ENCODE peak calls at places on chromosomes 12 and 14, in nine cellular contexts. One of them, this sample, is unnamed.

GRCh38 chr12:108773798-108774788 is 42.8 kb upstream of the CORO1C start:
- DNase-seq in glutamatergic neuron: peak; percentile 68
- DNase-seq in GM23248: peak; percentile 85
- DNase-seq in activated CD4-positive, alpha-beta T cell treated with anti-CD3 and anti-CD28 coated beads, Interleukin-2, amount 50 U/mL, for 4 hours: no peak
- DNase-seq in ELR: peak; percentile 27
- DNase-seq in effector CD4-positive, alpha-beta T cell: no peak
- DNase-seq in EH: peak; percentile 77
- DNase-seq in neural progenitor cell: peak; percentile 22
- DNase-seq in NCI-H2107: peak; percentile 78
- DNase-seq in this sample: no peak

GRCh38 chr14:79602742-79603141 is 608.6 kb downstream of the DIO2 start:
- DNase-seq in glutamatergic neuron: no peak
- DNase-seq in GM23248: no peak
- DNase-seq in activated CD4-positive, alpha-beta T cell treated with anti-CD3 and anti-CD28 coated beads, Interleukin-2, amount 50 U/mL, for 4 hours: no peak
- DNase-seq in ELR: no peak
- DNase-seq in effector CD4-positive, alpha-beta T cell: no peak
- DNase-seq in EH: no peak
- DNase-seq in neural progenitor cell: no peak
- DNase-seq in NCI-H2107: no peak
- DNase-seq in this sample: no peak

GRCh38 chr14:55237999-55238680 is 33.1 kb upstream of the FBXO34 start:
- DNase-seq in glutamatergic neuron: no peak
- DNase-seq in GM23248: no peak
- DNase-seq in activated CD4-positive, alpha-beta T cell treated with anti-CD3 and anti-CD28 coated beads, Interleukin-2, amount 50 U/mL, for 4 hours: no peak
- DNase-seq in ELR: no peak
- DNase-seq in effector CD4-positive, alpha-beta T cell: no peak
- DNase-seq in EH: no peak
- DNase-seq in neural progenitor cell: no peak
- DNase-seq in NCI-H2107: no peak
- DNase-seq in this sample: no peak

GRCh38 chr12:95701275-95701674 is 89.3 kb downstream of the NTN4 start:
- DNase-seq in glutamatergic neuron: no peak
- DNase-seq in GM23248: peak; percentile 49
- DNase-seq in activated CD4-positive, alpha-beta T cell treated with anti-CD3 and anti-CD28 coated beads, Interleukin-2, amount 50 U/mL, for 4 hours: no peak
- DNase-seq in ELR: peak; percentile 4
- DNase-seq in effector CD4-positive, alpha-beta T cell: no peak
- DNase-seq in EH: peak; percentile 81
- DNase-seq in neural progenitor cell: no peak
- DNase-seq in NCI-H2107: no peak
- DNase-seq in this sample: no peak

GRCh38 chr12:94207467-94208432 is 59.4 kb downstream of the PLXNC1 start:
- DNase-seq in glutamatergic neuron: no peak
- DNase-seq in GM23248: no peak
- DNase-seq in activated CD4-positive, alpha-beta T cell treated with anti-CD3 and anti-CD28 coated beads, Interleukin-2, amount 50 U/mL, for 4 hours: peak; percentile 12
- DNase-seq in ELR: no peak
- DNase-seq in effector CD4-positive, alpha-beta T cell: no peak
- DNase-seq in EH: no peak
- DNase-seq in neural progenitor cell: no peak
- DNase-seq in NCI-H2107: no peak
- DNase-seq in this sample: no peak

GRCh38 chr12:107126688-107127481 is 33.5 kb upstream of the CRY1 start:
- DNase-seq in glutamatergic neuron: no peak
- DNase-seq in GM23248: peak; percentile 56
- DNase-seq in activated CD4-positive, alpha-beta T cell treated with anti-CD3 and anti-CD28 coated beads, Interleukin-2, amount 50 U/mL, for 4 hours: no peak
- DNase-seq in ELR: peak; percentile 56
- DNase-seq in effector CD4-positive, alpha-beta T cell: no peak
- DNase-seq in EH: peak; percentile 17
- DNase-seq in neural progenitor cell: no peak
- DNase-seq in NCI-H2107: no peak
- DNase-seq in this sample: no peak

GRCh38 chr14:35973770-35974169 is 147.6 kb downstream of the BRMS1L start:
- DNase-seq in glutamatergic neuron: no peak
- DNase-seq in GM23248: no peak
- DNase-seq in activated CD4-positive, alpha-beta T cell treated with anti-CD3 and anti-CD28 coated beads, Interleukin-2, amount 50 U/mL, for 4 hours: no peak
- DNase-seq in ELR: no peak
- DNase-seq in effector CD4-positive, alpha-beta T cell: no peak
- DNase-seq in EH: no peak
- DNase-seq in neural progenitor cell: no peak
- DNase-seq in NCI-H2107: no peak
- DNase-seq in this sample: no peak

GRCh38 chr14:80202888-80203562 is 8.3 kb downstream of the DIO2 start:
- DNase-seq in glutamatergic neuron: peak; percentile 62
- DNase-seq in GM23248: no peak
- DNase-seq in activated CD4-positive, alpha-beta T cell treated with anti-CD3 and anti-CD28 coated beads, Interleukin-2, amount 50 U/mL, for 4 hours: no peak
- DNase-seq in ELR: peak; percentile 25
- DNase-seq in effector CD4-positive, alpha-beta T cell: no peak
- DNase-seq in EH: no peak
- DNase-seq in neural progenitor cell: peak; percentile 40
- DNase-seq in NCI-H2107: no peak
- DNase-seq in this sample: no peak

GRCh38 chr14:28061006-28061405 is 705.6 kb upstream of the FOXG1 start:
- DNase-seq in glutamatergic neuron: no peak
- DNase-seq in GM23248: no peak
- DNase-seq in activated CD4-positive, alpha-beta T cell treated with anti-CD3 and anti-CD28 coated beads, Interleukin-2, amount 50 U/mL, for 4 hours: no peak
- DNase-seq in ELR: no peak
- DNase-seq in effector CD4-positive, alpha-beta T cell: no peak
- DNase-seq in EH: no peak
- DNase-seq in neural progenitor cell: no peak
- DNase-seq in NCI-H2107: no peak
- DNase-seq in this sample: no peak

GRCh38 chr14:24135834-24136683 is at the start of gene PSME1:
- DNase-seq in glutamatergic neuron: peak; percentile 92
- DNase-seq in GM23248: peak; percentile 94
- DNase-seq in activated CD4-positive, alpha-beta T cell treated with anti-CD3 and anti-CD28 coated beads, Interleukin-2, amount 50 U/mL, for 4 hours: peak; percentile 94
- DNase-seq in ELR: peak; percentile 90
- DNase-seq in effector CD4-positive, alpha-beta T cell: peak; percentile 90
- DNase-seq in EH: peak; percentile 90
- DNase-seq in neural progenitor cell: peak; percentile 96
- DNase-seq in NCI-H2107: peak; percentile 98
- DNase-seq in this sample: peak; percentile 94

GRCh38 chr12:109286252-109286651 is 22.8 kb downstream of the FOXN4 start:
- DNase-seq in glutamatergic neuron: no peak
- DNase-seq in GM23248: no peak
- DNase-seq in activated CD4-positive, alpha-beta T cell treated with anti-CD3 and anti-CD28 coated beads, Interleukin-2, amount 50 U/mL, for 4 hours: no peak
- DNase-seq in ELR: no peak
- DNase-seq in effector CD4-positive, alpha-beta T cell: no peak
- DNase-seq in EH: no peak
- DNase-seq in neural progenitor cell: no peak
- DNase-seq in NCI-H2107: no peak
- DNase-seq in this sample: no peak

GRCh38 chr12:6204533-6205143 is 4.4 kb downstream of the CD9 start:
- DNase-seq in glutamatergic neuron: no peak
- DNase-seq in GM23248: no peak
- DNase-seq in activated CD4-positive, alpha-beta T cell treated with anti-CD3 and anti-CD28 coated beads, Interleukin-2, amount 50 U/mL, for 4 hours: no peak
- DNase-seq in ELR: no peak
- DNase-seq in effector CD4-positive, alpha-beta T cell: no peak
- DNase-seq in EH: peak; percentile 12
- DNase-seq in neural progenitor cell: no peak
- DNase-seq in NCI-H2107: no peak
- DNase-seq in this sample: no peak

GRCh38 chr12:3218150-3218845 is 141.1 kb downstream of the TSPAN9 start:
- DNase-seq in glutamatergic neuron: peak; percentile 67
- DNase-seq in GM23248: peak; percentile 88
- DNase-seq in activated CD4-positive, alpha-beta T cell treated with anti-CD3 and anti-CD28 coated beads, Interleukin-2, amount 50 U/mL, for 4 hours: no peak
- DNase-seq in ELR: peak; percentile 80
- DNase-seq in effector CD4-positive, alpha-beta T cell: no peak
- DNase-seq in EH: peak; percentile 82
- DNase-seq in neural progenitor cell: no peak
- DNase-seq in NCI-H2107: peak; percentile 54
- DNase-seq in this sample: no peak

GRCh38 chr12:107441906-107442305 is 243.7 kb upstream of the PWP1 start:
- DNase-seq in glutamatergic neuron: no peak
- DNase-seq in GM23248: peak; percentile 62
- DNase-seq in activated CD4-positive, alpha-beta T cell treated with anti-CD3 and anti-CD28 coated beads, Interleukin-2, amount 50 U/mL, for 4 hours: no peak
- DNase-seq in ELR: no peak
- DNase-seq in effector CD4-positive, alpha-beta T cell: no peak
- DNase-seq in EH: no peak
- DNase-seq in neural progenitor cell: no peak
- DNase-seq in NCI-H2107: no peak
- DNase-seq in this sample: no peak

GRCh38 chr14:71554959-71555612 is 377.1 kb upstream of the RGS6 start:
- DNase-seq in glutamatergic neuron: no peak
- DNase-seq in GM23248: no peak
- DNase-seq in activated CD4-positive, alpha-beta T cell treated with anti-CD3 and anti-CD28 coated beads, Interleukin-2, amount 50 U/mL, for 4 hours: no peak
- DNase-seq in ELR: no peak
- DNase-seq in effector CD4-positive, alpha-beta T cell: no peak
- DNase-seq in EH: no peak
- DNase-seq in neural progenitor cell: no peak
- DNase-seq in NCI-H2107: no peak
- DNase-seq in this sample: no peak

GRCh38 chr12:5295151-5295550 is 136.8 kb upstream of the NTF3 start:
- DNase-seq in glutamatergic neuron: no peak
- DNase-seq in GM23248: peak; percentile 62
- DNase-seq in activated CD4-positive, alpha-beta T cell treated with anti-CD3 and anti-CD28 coated beads, Interleukin-2, amount 50 U/mL, for 4 hours: no peak
- DNase-seq in ELR: peak; percentile 12
- DNase-seq in effector CD4-positive, alpha-beta T cell: no peak
- DNase-seq in EH: peak; percentile 40
- DNase-seq in neural progenitor cell: no peak
- DNase-seq in NCI-H2107: no peak
- DNase-seq in this sample: no peak

GRCh38 chr12:131482686-131483085 is 228.2 kb upstream of the SFSWAP start:
- DNase-seq in glutamatergic neuron: no peak
- DNase-seq in GM23248: no peak
- DNase-seq in activated CD4-positive, alpha-beta T cell treated with anti-CD3 and anti-CD28 coated beads, Interleukin-2, amount 50 U/mL, for 4 hours: no peak
- DNase-seq in ELR: no peak
- DNase-seq in effector CD4-positive, alpha-beta T cell: no peak
- DNase-seq in EH: no peak
- DNase-seq in neural progenitor cell: no peak
- DNase-seq in NCI-H2107: no peak
- DNase-seq in this sample: no peak

GRCh38 chr12:132243596-132244289 is 85.6 kb downstream of the GALNT9 start:
- DNase-seq in glutamatergic neuron: peak; percentile 29
- DNase-seq in GM23248: no peak
- DNase-seq in activated CD4-positive, alpha-beta T cell treated with anti-CD3 and anti-CD28 coated beads, Interleukin-2, amount 50 U/mL, for 4 hours: no peak
- DNase-seq in ELR: no peak
- DNase-seq in effector CD4-positive, alpha-beta T cell: no peak
- DNase-seq in EH: no peak
- DNase-seq in neural progenitor cell: peak; percentile 64
- DNase-seq in NCI-H2107: no peak
- DNase-seq in this sample: no peak

GRCh38 chr14:92959761-92960680 is 37.1 kb downstream of the CHGA start:
- DNase-seq in glutamatergic neuron: no peak
- DNase-seq in GM23248: no peak
- DNase-seq in activated CD4-positive, alpha-beta T cell treated with anti-CD3 and anti-CD28 coated beads, Interleukin-2, amount 50 U/mL, for 4 hours: no peak
- DNase-seq in ELR: no peak
- DNase-seq in effector CD4-positive, alpha-beta T cell: no peak
- DNase-seq in EH: no peak
- DNase-seq in neural progenitor cell: no peak
- DNase-seq in NCI-H2107: no peak
- DNase-seq in this sample: no peak

GRCh38 chr14:95302667-95303066 is 17.0 kb downstream of the CLMN start:
- DNase-seq in glutamatergic neuron: no peak
- DNase-seq in GM23248: no peak
- DNase-seq in activated CD4-positive, alpha-beta T cell treated with anti-CD3 and anti-CD28 coated beads, Interleukin-2, amount 50 U/mL, for 4 hours: no peak
- DNase-seq in ELR: no peak
- DNase-seq in effector CD4-positive, alpha-beta T cell: no peak
- DNase-seq in EH: no peak
- DNase-seq in neural progenitor cell: no peak
- DNase-seq in NCI-H2107: no peak
- DNase-seq in this sample: no peak

GRCh38 chr12:18250313-18250916 is 10.9 kb upstream of the PIK3C2G start:
- DNase-seq in glutamatergic neuron: no peak
- DNase-seq in GM23248: peak; percentile 84
- DNase-seq in activated CD4-positive, alpha-beta T cell treated with anti-CD3 and anti-CD28 coated beads, Interleukin-2, amount 50 U/mL, for 4 hours: no peak
- DNase-seq in ELR: peak; percentile 84
- DNase-seq in effector CD4-positive, alpha-beta T cell: no peak
- DNase-seq in EH: peak; percentile 68
- DNase-seq in neural progenitor cell: peak; percentile 88
- DNase-seq in NCI-H2107: peak; percentile 20
- DNase-seq in this sample: no peak

GRCh38 chr14:80996049-80996901 is 40.9 kb downstream of the TSHR start:
- DNase-seq in glutamatergic neuron: no peak
- DNase-seq in GM23248: peak; percentile 93
- DNase-seq in activated CD4-positive, alpha-beta T cell treated with anti-CD3 and anti-CD28 coated beads, Interleukin-2, amount 50 U/mL, for 4 hours: no peak
- DNase-seq in ELR: peak; percentile 87
- DNase-seq in effector CD4-positive, alpha-beta T cell: peak; percentile 9
- DNase-seq in EH: peak; percentile 77
- DNase-seq in neural progenitor cell: peak; percentile 64
- DNase-seq in NCI-H2107: peak; percentile 78
- DNase-seq in this sample: no peak

GRCh38 chr12:52122904-52123303 is 43.4 kb downstream of the SMIM41 start:
- DNase-seq in glutamatergic neuron: no peak
- DNase-seq in GM23248: no peak
- DNase-seq in activated CD4-positive, alpha-beta T cell treated with anti-CD3 and anti-CD28 coated beads, Interleukin-2, amount 50 U/mL, for 4 hours: no peak
- DNase-seq in ELR: no peak
- DNase-seq in effector CD4-positive, alpha-beta T cell: no peak
- DNase-seq in EH: no peak
- DNase-seq in neural progenitor cell: no peak
- DNase-seq in NCI-H2107: no peak
- DNase-seq in this sample: no peak

GRCh38 chr12:57740656-57741412 is 2.3 kb upstream of the AGAP2 start:
- DNase-seq in glutamatergic neuron: no peak
- DNase-seq in GM23248: no peak
- DNase-seq in activated CD4-positive, alpha-beta T cell treated with anti-CD3 and anti-CD28 coated beads, Interleukin-2, amount 50 U/mL, for 4 hours: peak; percentile 61
- DNase-seq in ELR: no peak
- DNase-seq in effector CD4-positive, alpha-beta T cell: peak; percentile 75
- DNase-seq in EH: no peak
- DNase-seq in neural progenitor cell: no peak
- DNase-seq in NCI-H2107: no peak
- DNase-seq in this sample: peak; percentile 71

GRCh38 chr14:95068091-95068490 is 89.2 kb downstream of the DICER1 start:
- DNase-seq in glutamatergic neuron: no peak
- DNase-seq in GM23248: no peak
- DNase-seq in activated CD4-positive, alpha-beta T cell treated with anti-CD3 and anti-CD28 coated beads, Interleukin-2, amount 50 U/mL, for 4 hours: no peak
- DNase-seq in ELR: no peak
- DNase-seq in effector CD4-positive, alpha-beta T cell: no peak
- DNase-seq in EH: no peak
- DNase-seq in neural progenitor cell: no peak
- DNase-seq in NCI-H2107: no peak
- DNase-seq in this sample: no peak

GRCh38 chr12:80634903-80635302 is 72.5 kb upstream of the MYF6 start:
- DNase-seq in glutamatergic neuron: no peak
- DNase-seq in GM23248: no peak
- DNase-seq in activated CD4-positive, alpha-beta T cell treated with anti-CD3 and anti-CD28 coated beads, Interleukin-2, amount 50 U/mL, for 4 hours: no peak
- DNase-seq in ELR: no peak
- DNase-seq in effector CD4-positive, alpha-beta T cell: no peak
- DNase-seq in EH: no peak
- DNase-seq in neural progenitor cell: peak; percentile 22
- DNase-seq in NCI-H2107: no peak
- DNase-seq in this sample: no peak

GRCh38 chr12:11958216-11959091 is 112.3 kb upstream of the BCL2L14 start:
- DNase-seq in glutamatergic neuron: no peak
- DNase-seq in GM23248: peak; percentile 97
- DNase-seq in activated CD4-positive, alpha-beta T cell treated with anti-CD3 and anti-CD28 coated beads, Interleukin-2, amount 50 U/mL, for 4 hours: peak; percentile 12
- DNase-seq in ELR: peak; percentile 96
- DNase-seq in effector CD4-positive, alpha-beta T cell: no peak
- DNase-seq in EH: peak; percentile 94
- DNase-seq in neural progenitor cell: no peak
- DNase-seq in NCI-H2107: no peak
- DNase-seq in this sample: no peak

GRCh38 chr14:65131176-65131765 is 29.0 kb upstream of the MAX start:
- DNase-seq in glutamatergic neuron: no peak
- DNase-seq in GM23248: peak; percentile 38
- DNase-seq in activated CD4-positive, alpha-beta T cell treated with anti-CD3 and anti-CD28 coated beads, Interleukin-2, amount 50 U/mL, for 4 hours: no peak
- DNase-seq in ELR: peak; percentile 77
- DNase-seq in effector CD4-positive, alpha-beta T cell: no peak
- DNase-seq in EH: peak; percentile 83
- DNase-seq in neural progenitor cell: no peak
- DNase-seq in NCI-H2107: no peak
- DNase-seq in this sample: no peak

GRCh38 chr12:88921434-88921833 is 341.2 kb upstream of the KITLG start:
- DNase-seq in glutamatergic neuron: no peak
- DNase-seq in GM23248: no peak
- DNase-seq in activated CD4-positive, alpha-beta T cell treated with anti-CD3 and anti-CD28 coated beads, Interleukin-2, amount 50 U/mL, for 4 hours: no peak
- DNase-seq in ELR: no peak
- DNase-seq in effector CD4-positive, alpha-beta T cell: no peak
- DNase-seq in EH: no peak
- DNase-seq in neural progenitor cell: peak; percentile 20
- DNase-seq in NCI-H2107: no peak
- DNase-seq in this sample: no peak

GRCh38 chr12:38906482-38907170 is 1.2 kb upstream of the CPNE8 start:
- DNase-seq in glutamatergic neuron: peak; percentile 93
- DNase-seq in GM23248: peak; percentile 90
- DNase-seq in activated CD4-positive, alpha-beta T cell treated with anti-CD3 and anti-CD28 coated beads, Interleukin-2, amount 50 U/mL, for 4 hours: peak; percentile 56
- DNase-seq in ELR: peak; percentile 10
- DNase-seq in effector CD4-positive, alpha-beta T cell: peak; percentile 37
- DNase-seq in EH: peak; percentile 42
- DNase-seq in neural progenitor cell: peak; percentile 96
- DNase-seq in NCI-H2107: peak; percentile 34
- DNase-seq in this sample: peak; percentile 45

This sample was measured in T-helper 9 cell.